ENCODE peak calls at places on chromosomes 6 and 20, in six cellular contexts. S is AG04450, Z is mammary epithelial cell, D is breast epithelium, F is tibial artery, V is H9. A is an unnamed sample.

GRCh38 chr6:56949925-56950495 is 4.9 kb upstream of the BEND6 start:
- DNase-seq in Z (no peak), D (no peak), S (no peak), V (no peak), F (no peak), A (no peak)

GRCh38 chr6:2807342-2808090 is 34.1 kb downstream of the SERPINB1 start:
- DNase-seq in V (no peak), S (no peak), F (no peak), Z (peak), D (no peak), A (no peak)

GRCh38 chr6:13929196-13929595 is 4.4 kb downstream of the RNF182 start:
- DNase-seq in S (no peak), F (no peak), Z (no peak), V (no peak), D (no peak), A (no peak)

GRCh38 chr6:72784581-72784980 is 162.7 kb downstream of the KCNQ5 start:
- DNase-seq in V (no peak), F (no peak), S (no peak), Z (peak), D (no peak), A (no peak)

GRCh38 chr20:62593616-62594015 is 48.7 kb upstream of the SLCO4A1 start:
- DNase-seq in V (no peak), Z (no peak), F (no peak), S (no peak), D (no peak), A (no peak)

GRCh38 chr20:52447232-52447566 is 255.6 kb upstream of the ZFP64 start:
- DNase-seq in F (no peak), D (no peak), S (no peak), V (no peak), Z (no peak), A (no peak)

GRCh38 chr20:23235173-23236027 is 115.2 kb upstream of the NXT1 start:
- DNase-seq in F (peak), V (peak), Z (peak), D (no peak), S (no peak), A (no peak)

GRCh38 chr20:24978493-24978892 is 14.1 kb downstream of the APMAP start:
- DNase-seq in F (no peak), S (no peak), Z (no peak), D (no peak), V (peak), A (no peak)

GRCh38 chr6:75065524-75065923 is 140.3 kb downstream of the COL12A1 start:
- DNase-seq in F (no peak), Z (no peak), D (no peak), S (no peak), V (peak), A (no peak)

GRCh38 chr6:139124887-139125672 is 9.8 kb upstream of the HECA start:
- DNase-seq in D (no peak), F (peak), V (peak), S (no peak), Z (peak), A (no peak)

GRCh38 chr20:36017034-36017951 is 48.9 kb downstream of the CNBD2 start:
- DNase-seq in S (peak), Z (no peak), V (no peak), D (peak), F (no peak), A (no peak)

DNA sequence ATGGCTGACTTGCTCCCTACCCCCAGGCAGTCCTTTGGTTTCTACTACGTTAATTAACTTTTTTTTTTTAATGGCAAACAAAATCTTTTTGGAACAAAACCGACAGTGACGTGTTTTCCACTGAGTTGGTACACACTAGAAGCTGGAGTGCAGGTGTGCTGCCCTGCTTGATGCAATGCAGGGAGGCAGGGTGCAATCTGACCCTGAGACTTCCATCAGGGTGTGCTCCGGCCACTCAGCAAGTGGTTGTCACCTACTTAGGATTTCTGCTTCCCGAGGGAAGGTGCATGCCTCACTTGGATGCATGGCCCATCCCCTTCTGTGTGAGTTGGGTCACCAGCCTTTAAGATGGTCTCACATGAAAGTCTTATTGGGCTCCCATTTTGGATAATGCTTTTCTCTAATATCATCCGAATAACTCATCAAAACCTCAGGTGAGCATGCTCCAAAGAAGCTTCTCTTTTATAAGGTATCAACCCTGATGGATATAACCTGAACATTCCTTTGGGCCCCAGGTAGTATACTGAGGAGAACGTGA is 14.0 kb downstream of the RREB1 start:
- DNase-seq in S (no peak), F (no peak), Z (no peak), D (no peak), V (no peak), A (no peak)
- TF ChIP-seq CTCF in S (no peak), F (no peak), Z (no peak), D (no peak), V (no peak), A (no peak)

DNA sequence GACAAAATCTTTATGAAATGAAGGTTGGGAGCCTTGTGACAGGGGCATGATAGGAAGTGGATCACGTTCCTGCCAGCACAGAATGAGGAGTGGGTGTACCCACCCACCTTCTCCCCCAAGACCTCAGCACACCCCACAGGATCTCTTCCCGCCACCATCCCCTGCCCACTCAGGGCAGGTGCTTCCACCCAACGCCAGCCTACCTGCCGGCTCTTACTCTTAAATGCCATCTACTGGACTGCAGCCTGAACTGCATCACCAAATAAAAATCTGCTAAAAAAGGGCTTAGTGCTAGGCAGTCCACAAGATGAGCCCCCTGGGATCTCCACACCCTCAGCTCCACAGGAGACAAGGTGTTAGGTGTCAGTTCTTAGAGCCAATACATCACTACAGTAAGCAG is 20.6 kb downstream of the DTNBP1 start:
- DNase-seq in Z (no peak), F (no peak), D (no peak), S (no peak), V (peak), A (no peak)
- TF ChIP-seq CTCF in Z (peak), F (no peak), D (no peak), S (peak), V (peak), A (no peak)

GRCh38 chr6:25278557-25278913 is 639 bp upstream of the CARMIL1 start:
- DNase-seq in S (no peak), F (no peak), Z (no peak), D (no peak), V (no peak), A (no peak)

GRCh38 chr6:25277857-25278256 is 1.3 kb upstream of the CARMIL1 start:
- DNase-seq in D (no peak), Z (no peak), V (no peak), F (no peak), S (no peak), A (peak)

GRCh38 chr6:25279748-25280616 is 808 bp downstream of the CARMIL1 start:
- DNase-seq in Z (peak), D (no peak), V (peak), S (no peak), F (no peak), A (peak)

GRCh38 chr6:25280617-25280990 is 1.4 kb downstream of the CARMIL1 start:
- DNase-seq in D (no peak), V (no peak), F (no peak), S (no peak), Z (peak), A (no peak)

DNA sequence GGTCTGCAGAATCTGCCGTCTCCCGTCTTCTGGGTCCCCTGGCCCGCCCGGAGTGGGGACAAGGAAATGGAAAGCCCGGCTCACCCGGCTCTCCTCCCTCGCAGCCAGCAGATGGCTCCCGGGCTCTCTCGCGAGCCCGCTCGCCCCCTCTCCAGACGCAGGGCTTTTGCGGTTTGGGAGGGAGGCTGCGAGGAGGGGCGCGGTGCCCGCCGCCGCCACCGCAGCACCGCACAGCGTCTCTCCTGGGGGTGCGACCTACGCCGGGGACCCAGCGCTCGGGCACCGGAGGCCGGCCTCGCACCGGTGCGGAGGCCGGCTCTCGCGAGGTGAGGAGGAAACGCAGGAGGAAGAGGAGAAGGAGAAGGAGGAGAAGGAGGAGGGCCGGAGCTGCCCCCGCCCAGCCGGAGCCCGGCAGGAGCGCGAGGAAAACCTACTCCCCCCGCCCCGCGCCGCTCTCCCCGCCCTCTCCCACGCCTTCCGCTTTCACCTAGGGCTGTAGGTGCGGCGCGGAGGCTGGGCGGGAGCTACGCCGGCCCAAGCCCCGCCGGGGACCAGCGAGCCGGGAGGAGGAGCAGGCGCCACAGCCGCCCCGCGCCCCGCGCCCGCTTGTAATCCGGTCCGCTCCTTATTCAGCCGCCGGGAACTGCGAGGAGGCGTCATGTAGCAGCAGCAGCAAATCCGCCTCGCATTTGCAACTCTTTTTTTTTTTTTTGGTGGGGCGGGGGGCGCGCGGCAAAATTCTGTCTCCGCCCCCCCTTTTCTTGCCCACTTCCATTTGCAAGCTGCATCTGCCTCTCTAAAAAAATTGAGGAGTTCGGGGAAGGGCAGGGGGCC is at the start of gene CARMIL1:
- DNase-seq in F (peak), D (peak), Z (peak), S (no peak), V (peak), A (peak)
- TF ChIP-seq CTCF in F (peak), D (peak), Z (peak), S (peak), V (peak), A (peak)

DNA sequence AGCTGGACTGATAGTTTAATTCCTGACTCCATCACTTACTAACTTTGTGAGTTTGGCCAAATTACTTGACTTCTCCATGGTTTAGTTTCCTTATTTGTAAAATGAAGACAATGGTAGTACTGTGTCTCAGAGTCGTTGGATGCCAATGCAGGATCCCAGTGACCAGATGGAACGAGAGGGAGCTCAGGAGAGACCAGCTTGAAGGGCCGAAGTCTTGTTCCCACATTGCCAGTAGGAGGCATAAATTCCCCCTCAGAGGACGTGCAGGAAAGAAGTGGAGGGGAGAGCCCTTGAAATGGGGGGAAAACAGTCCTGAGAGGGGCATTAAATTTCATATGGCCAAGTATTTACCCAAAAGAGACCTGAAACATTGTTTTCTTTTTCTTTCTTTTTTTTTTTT is 2.1 kb upstream of the MUC22 start:
- DNase-seq in S (no peak), D (peak), Z (no peak), F (no peak), V (no peak), A (no peak)
- TF ChIP-seq CTCF in S (no peak), D (no peak), Z (no peak), F (no peak), V (peak), A (no peak)

GRCh38 chr6:10413850-10414765 is 766 bp downstream of the TFAP2A start:
- DNase-seq in Z (peak), S (no peak), D (no peak), F (no peak), V (peak), A (no peak)
- TF ChIP-seq CTCF in Z (peak), S (no peak), D (no peak), F (no peak), V (peak), A (no peak)

DNA sequence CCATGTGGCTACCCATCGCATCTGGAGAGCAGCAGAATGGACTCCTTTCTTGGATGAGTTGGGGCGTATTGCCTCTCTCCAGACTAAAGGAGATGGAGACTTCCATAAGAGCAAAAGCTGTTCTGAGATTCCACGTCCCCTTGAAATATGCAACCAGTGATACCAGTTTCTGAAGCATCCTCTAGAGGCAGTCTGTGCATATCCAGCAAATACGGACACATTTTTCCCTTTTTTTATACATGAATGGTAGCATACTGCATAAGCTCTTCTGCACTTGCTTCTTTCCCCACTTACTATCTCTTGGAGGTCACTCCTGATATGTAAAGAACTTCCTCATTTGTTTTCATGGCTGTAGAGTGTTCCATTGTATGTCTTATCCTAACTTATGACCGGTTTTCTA is 34.6 kb downstream of the TAF8 start:
- DNase-seq in V (no peak), S (no peak), D (no peak), Z (no peak), F (no peak), A (no peak)
- TF ChIP-seq CTCF in V (no peak), S (peak), D (no peak), Z (no peak), F (no peak), A (no peak)

GRCh38 chr6:145042559-145042958 is 692.8 kb downstream of the EPM2A start:
- DNase-seq in S (no peak), F (no peak), Z (no peak), D (no peak), V (peak), A (no peak)

GRCh38 chr6:145043926-145044500 is 691.3 kb downstream of the EPM2A start:
- DNase-seq in D (no peak), V (no peak), S (no peak), F (no peak), Z (no peak), A (no peak)

GRCh38 chr6:145044606-145045275 is 690.6 kb downstream of the EPM2A start:
- DNase-seq in F (no peak), D (no peak), Z (peak), S (peak), V (no peak), A (no peak)
- TF ChIP-seq CTCF in F (no peak), D (no peak), Z (no peak), S (no peak), V (no peak), A (no peak)